ENCODE peak calls at places on chromosomes 11 and 22, in ten cellular contexts. E is heart left ventricle; K is stimulated activated CD4-positive, alpha-beta T cell treated with anti-CD3 and anti-CD28 coated beads, Interleukin-12 subunit alpha, Interleukin-12 subunit beta, amount 100 ng/mL, for 4 hours; O is neural progenitor cell; Q is Caco-2; C is Ammon's horn; S is right atrium auricular region; Y is NCI-H460; Z is stimulated activated CD8-positive, alpha-beta memory T cell treated with anti-CD3 and anti-CD28 coated beads, Interleukin-2, amount 100 ng/mL, for 1 hour; X is non-pigmented ciliary epithelial cell. B is an unnamed sample.

GRCh38 chr22:44384981-44385610 is 72.3 kb upstream of the SHISAL1 start:
- DNase-seq in E (no peak), K (no peak), O (no peak), Q (no peak), C (no peak), S (no peak), Y (no peak), Z (no peak), X (no peak), B (no peak)

GRCh38 chr11:84890706-84891105 is 736.4 kb downstream of the DLG2 start:
- DNase-seq in E (no peak), K (no peak), O (peak), Q (no peak), C (peak), S (no peak), Y (no peak), Z (no peak), X (no peak), B (no peak)

GRCh38 chr22:49464024-49464423 is 363.6 kb downstream of the BRD1 start:
- DNase-seq in E (no peak), K (no peak), O (no peak), Q (no peak), C (no peak), S (no peak), Y (no peak), Z (no peak), X (no peak), B (no peak)

GRCh38 chr22:17847360-17848078 is 73.2 kb upstream of the BID start:
- DNase-seq in E (no peak), K (no peak), O (no peak), Q (peak), C (no peak), S (no peak), Y (no peak), Z (no peak), X (no peak), B (peak)

GRCh38 chr11:69156673-69157155 is 979 bp downstream of the SMIM38 start:
- DNase-seq in E (no peak), K (no peak), O (no peak), Q (peak), C (no peak), S (no peak), Y (no peak), Z (no peak), X (no peak), B (no peak)

GRCh38 chr11:72580648-72580950 is 93.6 kb downstream of the PDE2A start:
- DNase-seq in E (no peak), K (no peak), O (no peak), Q (no peak), C (no peak), S (no peak), Y (no peak), Z (no peak), X (no peak), B (no peak)

GRCh38 chr11:65404638-65405339 is 17.8 kb upstream of the NEAT1 start:
- DNase-seq in E (peak), K (no peak), O (no peak), Q (no peak), C (no peak), S (no peak), Y (no peak), Z (no peak), X (no peak), B (no peak)

GRCh38 chr11:71437399-71437798 is 10.8 kb downstream of the DHCR7 start:
- DNase-seq in E (no peak), K (no peak), O (no peak), Q (no peak), C (no peak), S (no peak), Y (no peak), Z (no peak), X (no peak), B (no peak)

GRCh38 chr11:102914238-102915043 is 39.7 kb upstream of the MMP12 start:
- DNase-seq in E (no peak), K (no peak), O (peak), Q (peak), C (peak), S (no peak), Y (no peak), Z (no peak), X (no peak), B (peak)

GRCh38 chr22:20965104-20965887 is 1.8 kb upstream of the AIFM3 start:
- DNase-seq in E (no peak), K (no peak), O (peak), Q (no peak), C (no peak), S (no peak), Y (no peak), Z (no peak), X (no peak), B (no peak)

GRCh38 chr11:82718307-82718706 is 15.4 kb downstream of the FAM181B start:
- DNase-seq in E (no peak), K (no peak), O (peak), Q (peak), C (peak), S (no peak), Y (peak), Z (no peak), X (no peak), B (peak)

GRCh38 chr11:31779268-31779879 is 31.7 kb downstream of the PAX6 start:
- DNase-seq in E (no peak), K (no peak), O (peak), Q (no peak), C (no peak), S (no peak), Y (no peak), Z (no peak), X (peak), B (peak)

GRCh38 chr11:114134870-114135269 is 75.4 kb downstream of the ZBTB16 start:
- DNase-seq in E (no peak), K (no peak), O (no peak), Q (peak), C (no peak), S (no peak), Y (no peak), Z (no peak), X (peak), B (no peak)

GRCh38 chr11:15519124-15519791 is 404.5 kb downstream of the INSC start:
- DNase-seq in E (no peak), K (no peak), O (no peak), Q (no peak), C (no peak), S (no peak), Y (no peak), Z (no peak), X (no peak), B (no peak)

GRCh38 chr11:34682822-34683221 is 61.9 kb downstream of the EHF start:
- DNase-seq in E (no peak), K (no peak), O (no peak), Q (no peak), C (no peak), S (no peak), Y (no peak), Z (no peak), X (no peak), B (no peak)

GRCh38 chr11:44047931-44048431 is at the start of gene ACCSL:
- DNase-seq in E (no peak), K (no peak), O (no peak), Q (no peak), C (peak), S (peak), Y (no peak), Z (no peak), X (no peak), B (no peak)

GRCh38 chr11:109939176-109939810 is 153.9 kb upstream of the ZC3H12C start:
- DNase-seq in E (peak), K (no peak), O (peak), Q (peak), C (peak), S (no peak), Y (peak), Z (no peak), X (peak), B (peak)

B was measured in cerebellar cortex.